ENCODE peak calls at places on chromosomes 4 and X, in eight cellular contexts. K, M, I, E, B, G, X and T are unnamed samples.

GRCh38 chr4:64079316-64079715 is 329.9 kb downstream of the TECRL start:
- DNase-seq in E (no peak), B (no peak), I (no peak), K (no peak), M (no peak), X (peak; percentile 33), G (no peak), T (no peak)

GRCh38 chr4:145609494-145610427 is 9.4 kb upstream of the MMAA start:
- DNase-seq in E (peak; percentile 58), K (no peak), B (peak; percentile 44), I (peak; percentile 48), X (peak; percentile 76), G (peak; percentile 35), M (peak; percentile 53), T (peak; percentile 82)

GRCh38 chr4:185123479-185123878 is 19.6 kb upstream of the SLC25A4 start:
- DNase-seq in I (no peak), M (no peak), B (no peak), E (no peak), K (no peak), G (no peak), X (no peak), T (no peak)

GRCh38 chrX:15566244-15566643 is 34.5 kb downstream of the ACE2 start:
- DNase-seq in G (no peak), K (no peak), M (no peak), I (no peak), X (no peak), B (no peak), E (no peak), T (no peak)

GRCh38 chr4:7328913-7329638 is 105.7 kb downstream of the PSAPL1 start:
- DNase-seq in B (no peak), M (peak; percentile 81), G (no peak), K (no peak), E (no peak), I (no peak), X (peak; percentile 12), T (peak; percentile 77)

GRCh38 chr4:31548823-31549222 is 828.7 kb downstream of the PCDH7 start:
- DNase-seq in E (no peak), B (no peak), M (no peak), I (no peak), X (no peak), G (no peak), K (no peak), T (no peak)

GRCh38 chr4:87985097-87985886 is 9.8 kb downstream of the SPP1 start:
- DNase-seq in I (no peak), B (no peak), G (no peak), E (peak; percentile 52), M (peak; percentile 84), X (peak; percentile 52), K (no peak), T (peak; percentile 40)

GRCh38 chr4:38322709-38323108 is 341.3 kb upstream of the KLF3 start:
- DNase-seq in E (no peak), I (no peak), B (no peak), G (no peak), X (peak; percentile 27), K (no peak), M (no peak), T (peak; percentile 60)

GRCh38 chrX:6226053-6226645 is 2.5 kb downstream of the NLGN4X start:
- DNase-seq in I (no peak), X (no peak), B (no peak), K (no peak), G (no peak), E (no peak), M (peak; percentile 47), T (no peak)

GRCh38 chr4:53055274-53055673 is 193.2 kb downstream of the RASL11B start:
- DNase-seq in K (no peak), G (no peak), X (peak; percentile 13), E (peak; percentile 59), B (no peak), M (no peak), I (no peak), T (peak; percentile 65)

GRCh38 chr4:109005523-109005922 is 242.7 kb upstream of the ETNPPL start:
- DNase-seq in X (peak; percentile 86), I (no peak), M (no peak), K (no peak), E (no peak), G (no peak), B (no peak), T (peak; percentile 68)

GRCh38 chr4:6092131-6092530 is 73.9 kb upstream of the C4orf50 start:
- DNase-seq in M (no peak), I (no peak), E (no peak), B (no peak), K (no peak), G (no peak), X (no peak), T (no peak)

GRCh38 chr4:151822331-151822730 is 61.5 kb upstream of the GATB start:
- DNase-seq in K (no peak), E (no peak), G (no peak), X (no peak), I (no peak), M (no peak), B (no peak), T (no peak)

GRCh38 chr4:56049428-56050212 is 100.9 kb downstream of the CEP135 start:
- DNase-seq in X (peak; percentile 7), B (no peak), I (no peak), G (no peak), M (peak; percentile 46), K (no peak), E (peak; percentile 61), T (peak; percentile 10)

GRCh38 chr4:8836664-8837171 is 34.9 kb downstream of the HMX1 start:
- DNase-seq in M (peak; percentile 35), E (no peak), G (no peak), I (no peak), B (no peak), K (no peak), X (no peak), T (no peak)

GRCh38 chrX:40153335-40154221 is 55.8 kb upstream of the BCOR start:
- DNase-seq in X (no peak), G (peak; percentile 70), B (no peak), M (no peak), K (no peak), I (peak; percentile 78), E (peak; percentile 76), T (no peak)

GRCh38 chr4:153341575-153342090 is 2.9 kb upstream of the MND1 start:
- DNase-seq in B (no peak), I (no peak), K (no peak), M (no peak), X (peak; percentile 71), G (no peak), E (no peak), T (peak; percentile 40)

GRCh38 chrX:27917713-27918500 is 63.3 kb downstream of the DCAF8L1 start:
- DNase-seq in X (no peak), B (no peak), K (no peak), E (no peak), M (no peak), I (no peak), G (no peak), T (no peak)

GRCh38 chr4:26201119-26201518 is 119.7 kb upstream of the RBPJ start:
- DNase-seq in G (no peak), M (no peak), K (no peak), E (no peak), X (no peak), B (no peak), I (peak; percentile 62), T (no peak)

GRCh38 chrX:155216940-155217450 is 735 bp downstream of the VBP1 start:
- DNase-seq in X (no peak), K (no peak), M (no peak), B (no peak), G (no peak), E (peak; percentile 5), I (no peak), T (no peak)

GRCh38 chrX:52608961-52609360 is 45.7 kb downstream of the SSX7 start:
- DNase-seq in X (no peak), B (no peak), M (no peak), K (no peak), E (no peak), I (no peak), G (no peak), T (no peak)
- H3K27me3 ChIP-seq in X (no peaks in the 10 kb centered on the region), B (no peaks in the 10 kb centered on the region), M (peaks cover 3% of the 10 kb centered on the region), K (no peaks in the 10 kb centered on the region), E (no peaks in the 10 kb centered on the region), I (no peaks in the 10 kb centered on the region), G (no peaks in the 10 kb centered on the region), T (no peaks in the 10 kb centered on the region)

GRCh38 chr4:104063341-104063740 is 343.6 kb upstream of the TACR3 start:
- DNase-seq in G (no peak), X (no peak), B (no peak), M (no peak), E (no peak), I (no peak), K (no peak), T (no peak)

GRCh38 chr4:104066533-104066932 is 346.7 kb upstream of the TACR3 start:
- DNase-seq in G (no peak), E (no peak), K (no peak), I (no peak), X (no peak), M (no peak), B (no peak), T (no peak)

DNA sequence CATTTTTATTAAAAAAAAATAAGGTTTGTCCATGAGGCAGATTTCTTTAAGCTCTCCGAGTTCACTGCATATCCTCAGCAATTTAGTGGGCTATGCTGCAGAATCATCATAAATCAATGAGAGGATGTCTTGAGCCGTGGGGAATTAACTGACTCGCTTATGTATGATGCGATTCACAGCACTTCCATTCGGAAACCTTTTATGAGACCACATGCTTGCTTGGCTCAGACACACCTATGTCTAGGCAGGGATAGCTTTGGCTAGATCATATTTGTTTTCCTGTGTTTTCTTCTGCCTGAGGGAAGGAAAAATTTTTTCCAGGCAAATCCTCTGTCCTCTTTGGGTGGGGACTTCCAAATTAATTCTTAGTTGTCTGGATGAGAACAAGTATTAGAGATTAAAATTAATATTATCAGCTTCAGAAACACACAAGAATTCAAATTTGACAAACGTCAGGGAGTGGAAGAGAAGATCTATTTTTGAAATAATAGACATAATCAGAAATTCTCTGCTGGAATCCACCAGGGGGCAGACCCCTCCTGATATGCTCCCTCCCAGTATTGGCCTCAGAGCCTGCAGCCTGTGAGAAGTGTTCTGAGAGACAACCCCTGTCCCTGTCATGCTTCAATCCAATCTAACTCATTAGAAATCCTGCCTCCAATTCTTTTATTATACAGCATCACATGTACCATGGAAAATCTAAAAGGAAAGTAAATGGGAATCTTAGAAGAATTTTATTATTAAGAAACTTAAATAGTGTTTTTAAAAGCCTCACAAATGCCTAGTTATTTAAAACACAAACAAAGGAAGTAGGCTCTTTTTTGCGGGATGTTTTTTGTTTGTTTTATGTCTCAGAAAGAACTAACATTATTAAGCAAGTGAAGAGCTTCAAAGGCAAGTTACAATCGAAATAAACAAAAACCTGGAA is 345.1 kb upstream of the TACR3 start:
- DNase-seq in I (no peak), B (no peak), X (peak; percentile 43), M (peak; percentile 70), G (no peak), K (no peak), E (peak; percentile 79), T (peak; percentile 12)
- TF ChIP-seq CTCF in I (peak; percentile 21), B (no peak), X (peak; percentile 49), M (peak; percentile 86), G (peak; percentile 51), K (peak; percentile 15), E (peak; percentile 84), T (peak; percentile 75)

GRCh38 chr4:150242820-150243458 is 164.7 kb downstream of the DCLK2 start:
- DNase-seq in K (no peak), G (no peak), M (no peak), B (no peak), E (peak; percentile 50), I (no peak), X (peak; percentile 38), T (peak; percentile 29)
- H3K27me3 ChIP-seq in K (no peaks in the 10 kb centered on the region), G (no peaks in the 10 kb centered on the region), M (no peaks in the 10 kb centered on the region), B (no peaks in the 10 kb centered on the region), E (no peaks in the 10 kb centered on the region), I (peaks cover 3% of the 10 kb centered on the region), X (no peaks in the 10 kb centered on the region), T (no peaks in the 10 kb centered on the region)

GRCh38 chr4:47287735-47288134 is 175.8 kb downstream of the COMMD8 start:
- DNase-seq in I (no peak), B (no peak), K (no peak), E (no peak), X (peak; percentile 7), M (no peak), G (no peak), T (peak; percentile 87)
- TF ChIP-seq CTCF in I (no peak), B (no peak), K (no peak), E (no peak), X (no peak), M (no peak), G (no peak), T (no peak)